ENCODE peak calls at places on chromosomes 6 and 20, in eight cellular contexts. One of them, this sample, is unnamed.

GRCh38 chr20:34703573-34704176 is 469 bp upstream of the TP53INP2 start:
- DNase-seq in A549: no peak
- DNase-seq in left ventricle myocardium inferior: no peak
- DNase-seq in Panc1: no peak
- DNase-seq in tibial artery: no peak
- DNase-seq in cardiac muscle cell: peak; percentile 28
- DNase-seq in left lung: peak; percentile 42
- DNase-seq in A673: peak; percentile 37
- DNase-seq in this sample: no peak

GRCh38 chr20:57432874-57433491 is 41.8 kb downstream of the RBM38 start:
- DNase-seq in A549: no peak
- DNase-seq in left ventricle myocardium inferior: peak; percentile 62
- DNase-seq in Panc1: no peak
- DNase-seq in tibial artery: no peak
- DNase-seq in cardiac muscle cell: peak; percentile 74
- DNase-seq in left lung: peak; percentile 79
- DNase-seq in A673: no peak
- DNase-seq in this sample: no peak

GRCh38 chr20:21089421-21089820 is 16.7 kb downstream of the LINC00237 start:
- DNase-seq in A549: no peak
- DNase-seq in left ventricle myocardium inferior: no peak
- DNase-seq in Panc1: no peak
- DNase-seq in tibial artery: no peak
- DNase-seq in cardiac muscle cell: no peak
- DNase-seq in left lung: no peak
- DNase-seq in A673: no peak
- DNase-seq in this sample: no peak

GRCh38 chr6:126217497-126217896 is 122.4 kb upstream of the CENPW start:
- DNase-seq in A549: no peak
- DNase-seq in left ventricle myocardium inferior: no peak
- DNase-seq in Panc1: no peak
- DNase-seq in tibial artery: no peak
- DNase-seq in cardiac muscle cell: no peak
- DNase-seq in left lung: no peak
- DNase-seq in A673: no peak
- DNase-seq in this sample: no peak

GRCh38 chr6:150905769-150906168 is 40.3 kb downstream of the MTHFD1L start:
- DNase-seq in A549: no peak
- DNase-seq in left ventricle myocardium inferior: no peak
- DNase-seq in Panc1: no peak
- DNase-seq in tibial artery: no peak
- DNase-seq in cardiac muscle cell: no peak
- DNase-seq in left lung: no peak
- DNase-seq in A673: no peak
- DNase-seq in this sample: no peak

GRCh38 chr6:163667372-163668060 is 253.0 kb downstream of the QKI start:
- DNase-seq in A549: no peak
- DNase-seq in left ventricle myocardium inferior: no peak
- DNase-seq in Panc1: no peak
- DNase-seq in tibial artery: peak; percentile 62
- DNase-seq in cardiac muscle cell: no peak
- DNase-seq in left lung: peak; percentile 46
- DNase-seq in A673: peak; percentile 97
- DNase-seq in this sample: no peak

GRCh38 chr20:20370087-20370575 is 2.2 kb downstream of the INSM1 start:
- DNase-seq in A549: no peak
- DNase-seq in left ventricle myocardium inferior: no peak
- DNase-seq in Panc1: no peak
- DNase-seq in tibial artery: no peak
- DNase-seq in cardiac muscle cell: no peak
- DNase-seq in left lung: no peak
- DNase-seq in A673: peak; percentile 38
- DNase-seq in this sample: no peak

GRCh38 chr20:13671500-13672288 is 33.0 kb upstream of the TASP1 start:
- DNase-seq in A549: no peak
- DNase-seq in left ventricle myocardium inferior: no peak
- DNase-seq in Panc1: no peak
- DNase-seq in tibial artery: peak; percentile 41
- DNase-seq in cardiac muscle cell: no peak
- DNase-seq in left lung: no peak
- DNase-seq in A673: peak; percentile 49
- DNase-seq in this sample: peak; percentile 17

GRCh38 chr20:62417981-62418708 is 9.2 kb downstream of the RBBP8NL start:
- DNase-seq in A549: no peak
- DNase-seq in left ventricle myocardium inferior: no peak
- DNase-seq in Panc1: no peak
- DNase-seq in tibial artery: no peak
- DNase-seq in cardiac muscle cell: no peak
- DNase-seq in left lung: no peak
- DNase-seq in A673: no peak
- DNase-seq in this sample: no peak

GRCh38 chr6:127073222-127073621 is 45.2 kb upstream of the RSPO3 start:
- DNase-seq in A549: no peak
- DNase-seq in left ventricle myocardium inferior: no peak
- DNase-seq in Panc1: no peak
- DNase-seq in tibial artery: no peak
- DNase-seq in cardiac muscle cell: no peak
- DNase-seq in left lung: no peak
- DNase-seq in A673: no peak
- DNase-seq in this sample: no peak

GRCh38 chr6:168469198-168469943 is 28.4 kb downstream of the SMOC2 start:
- DNase-seq in A549: no peak
- DNase-seq in left ventricle myocardium inferior: peak; percentile 78
- DNase-seq in Panc1: no peak
- DNase-seq in tibial artery: peak; percentile 43
- DNase-seq in cardiac muscle cell: peak; percentile 71
- DNase-seq in left lung: no peak
- DNase-seq in A673: no peak
- DNase-seq in this sample: no peak

GRCh38 chr6:17601389-17601703 is 1.2 kb downstream of the FAM8A1 start:
- DNase-seq in A549: no peak
- DNase-seq in left ventricle myocardium inferior: no peak
- DNase-seq in Panc1: no peak
- DNase-seq in tibial artery: no peak
- DNase-seq in cardiac muscle cell: no peak
- DNase-seq in left lung: no peak
- DNase-seq in A673: peak; percentile 13
- DNase-seq in this sample: no peak

GRCh38 chr6:136927313-136927712 is 5.2 kb downstream of the SLC35D3 start:
- DNase-seq in A549: peak; percentile 32
- DNase-seq in left ventricle myocardium inferior: no peak
- DNase-seq in Panc1: peak; percentile 15
- DNase-seq in tibial artery: no peak
- DNase-seq in cardiac muscle cell: no peak
- DNase-seq in left lung: no peak
- DNase-seq in A673: peak; percentile 59
- DNase-seq in this sample: no peak

GRCh38 chr6:169319561-169319960 is 65.9 kb upstream of the THBS2 start:
- DNase-seq in A549: no peak
- DNase-seq in left ventricle myocardium inferior: no peak
- DNase-seq in Panc1: no peak
- DNase-seq in tibial artery: no peak
- DNase-seq in cardiac muscle cell: no peak
- DNase-seq in left lung: no peak
- DNase-seq in A673: no peak
- DNase-seq in this sample: no peak

GRCh38 chr6:170000071-170000843 is 248.8 kb downstream of the ERMARD start:
- DNase-seq in A549: no peak
- DNase-seq in left ventricle myocardium inferior: no peak
- DNase-seq in Panc1: no peak
- DNase-seq in tibial artery: no peak
- DNase-seq in cardiac muscle cell: no peak
- DNase-seq in left lung: no peak
- DNase-seq in A673: no peak
- DNase-seq in this sample: no peak

GRCh38 chr6:39848171-39848570 is 56.0 kb downstream of the DAAM2 start:
- DNase-seq in A549: no peak
- DNase-seq in left ventricle myocardium inferior: no peak
- DNase-seq in Panc1: no peak
- DNase-seq in tibial artery: no peak
- DNase-seq in cardiac muscle cell: no peak
- DNase-seq in left lung: no peak
- DNase-seq in A673: no peak
- DNase-seq in this sample: no peak

GRCh38 chr20:52493177-52493711 is 301.7 kb upstream of the ZFP64 start:
- DNase-seq in A549: no peak
- DNase-seq in left ventricle myocardium inferior: no peak
- DNase-seq in Panc1: no peak
- DNase-seq in tibial artery: no peak
- DNase-seq in cardiac muscle cell: peak; percentile 83
- DNase-seq in left lung: no peak
- DNase-seq in A673: peak; percentile 80
- DNase-seq in this sample: no peak

DNA sequence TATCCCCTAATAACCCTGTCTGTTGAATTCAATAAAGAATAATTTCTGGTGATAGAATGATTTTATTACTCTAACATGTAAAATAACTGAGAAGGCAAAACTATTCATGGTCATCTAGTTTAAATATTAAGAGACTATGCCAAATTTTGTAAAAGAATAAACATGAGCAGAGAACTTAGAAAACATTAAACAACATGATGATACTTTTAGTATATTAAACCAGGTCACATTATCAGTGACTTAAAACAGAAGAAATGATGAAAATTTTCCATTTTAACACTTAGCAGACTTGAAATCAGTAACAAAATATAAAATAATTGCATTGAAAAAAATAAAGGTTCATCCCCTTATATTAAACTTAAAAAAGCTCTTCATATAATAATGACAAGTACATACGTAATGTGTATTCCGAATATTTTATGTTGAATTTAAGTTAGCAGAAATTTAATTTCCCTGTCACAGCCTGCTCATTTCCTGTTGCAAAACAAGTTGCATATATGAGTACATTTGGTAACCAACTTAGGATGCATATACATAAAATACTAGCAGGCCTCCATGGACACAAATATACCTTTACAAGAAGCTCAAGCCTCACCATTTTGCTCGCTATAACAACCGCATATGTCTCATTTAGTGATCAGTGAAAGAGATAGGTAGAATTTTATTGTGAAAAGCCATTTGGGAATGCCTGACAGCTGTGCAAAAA is 40.6 kb downstream of the DTNBP1 start:
- DNase-seq in A549: no peak
- DNase-seq in left ventricle myocardium inferior: no peak
- DNase-seq in Panc1: no peak
- DNase-seq in tibial artery: no peak
- DNase-seq in cardiac muscle cell: no peak
- DNase-seq in left lung: no peak
- DNase-seq in A673: peak; percentile 57
- DNase-seq in this sample: no peak
- H3K27ac ChIP-seq in A549: no peak overlapping the region
- H3K27ac ChIP-seq in left ventricle myocardium inferior: peak overlapping the region; percentile 84
- H3K27ac ChIP-seq in Panc1: no peak overlapping the region
- H3K27ac ChIP-seq in tibial artery: no peak overlapping the region
- H3K27ac ChIP-seq in cardiac muscle cell: peak overlapping the region; percentile 83
- H3K27ac ChIP-seq in left lung: peak overlapping the region; percentile 78
- H3K27ac ChIP-seq in A673: peak overlapping the region; percentile 83
- H3K27ac ChIP-seq in this sample: no peak overlapping the region

GRCh38 chr6:44021628-44022295 is 105.5 kb downstream of the MRPL14 start:
- DNase-seq in A549: no peak
- DNase-seq in left ventricle myocardium inferior: no peak
- DNase-seq in Panc1: no peak
- DNase-seq in tibial artery: peak; percentile 36
- DNase-seq in cardiac muscle cell: no peak
- DNase-seq in left lung: no peak
- DNase-seq in A673: no peak
- DNase-seq in this sample: no peak
- TF ChIP-seq CTCF in A549: no peak
- TF ChIP-seq CTCF in left ventricle myocardium inferior: no peak
- TF ChIP-seq CTCF in Panc1: no peak
- TF ChIP-seq CTCF in tibial artery: no peak
- TF ChIP-seq CTCF in cardiac muscle cell: no peak
- TF ChIP-seq CTCF in left lung: no peak
- TF ChIP-seq CTCF in A673: no peak
- TF ChIP-seq CTCF in this sample: no peak

GRCh38 chr20:7540018-7540417 is 400.2 kb downstream of the HAO1 start:
- DNase-seq in A549: no peak
- DNase-seq in left ventricle myocardium inferior: no peak
- DNase-seq in Panc1: no peak
- DNase-seq in tibial artery: no peak
- DNase-seq in cardiac muscle cell: no peak
- DNase-seq in left lung: no peak
- DNase-seq in A673: no peak
- DNase-seq in this sample: no peak

DNA sequence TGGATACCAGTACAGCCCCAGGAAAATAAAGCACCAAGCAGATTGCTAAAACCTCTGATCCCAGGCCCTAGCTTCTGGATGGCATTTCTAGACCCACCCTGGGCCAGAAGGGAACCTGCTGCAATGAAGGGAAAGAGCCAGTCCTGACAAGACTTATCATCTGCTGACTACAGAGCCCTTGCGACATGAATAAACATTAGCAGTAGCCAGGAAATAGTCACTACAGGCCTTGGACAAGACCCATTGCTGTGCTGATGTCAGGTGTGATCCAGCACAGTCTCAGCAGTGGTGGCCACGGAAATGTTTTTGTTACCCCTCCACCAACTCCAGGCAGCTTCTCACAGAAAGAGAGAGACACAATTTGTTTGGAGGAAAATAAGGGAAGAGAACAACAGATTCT is 399.3 kb downstream of the HAO1 start:
- DNase-seq in A549: no peak
- DNase-seq in left ventricle myocardium inferior: no peak
- DNase-seq in Panc1: no peak
- DNase-seq in tibial artery: no peak
- DNase-seq in cardiac muscle cell: no peak
- DNase-seq in left lung: no peak
- DNase-seq in A673: no peak
- DNase-seq in this sample: no peak
- H3K9me3 ChIP-seq in A549: peaks cover 2% of the 10 kb centered on the region
- H3K9me3 ChIP-seq in left ventricle myocardium inferior: peaks cover 10% of the 10 kb centered on the region
- H3K9me3 ChIP-seq in Panc1: no peaks in the 10 kb centered on the region
- H3K9me3 ChIP-seq in tibial artery: no peaks in the 10 kb centered on the region
- H3K9me3 ChIP-seq in cardiac muscle cell: no peaks in the 10 kb centered on the region
- H3K9me3 ChIP-seq in left lung: no peaks in the 10 kb centered on the region
- H3K9me3 ChIP-seq in A673: no peaks in the 10 kb centered on the region
- H3K9me3 ChIP-seq in this sample: no peaks in the 10 kb centered on the region

GRCh38 chr20:17956099-17956685 is 12.4 kb downstream of the SNX5 start:
- DNase-seq in A549: no peak
- DNase-seq in left ventricle myocardium inferior: no peak
- DNase-seq in Panc1: no peak
- DNase-seq in tibial artery: no peak
- DNase-seq in cardiac muscle cell: no peak
- DNase-seq in left lung: no peak
- DNase-seq in A673: no peak
- DNase-seq in this sample: no peak
- H3K27ac ChIP-seq in A549: no peak overlapping the region
- H3K27ac ChIP-seq in left ventricle myocardium inferior: no peak overlapping the region
- H3K27ac ChIP-seq in Panc1: no peak overlapping the region
- H3K27ac ChIP-seq in tibial artery: no peak overlapping the region
- H3K27ac ChIP-seq in cardiac muscle cell: no peak overlapping the region
- H3K27ac ChIP-seq in left lung: no peak overlapping the region
- H3K27ac ChIP-seq in A673: no peak overlapping the region
- H3K27ac ChIP-seq in this sample: no peak overlapping the region